ENCODE peak calls at places on chromosome 11, in four cellular contexts. Z is psoas muscle, G is fibroblast of lung, P is heart left ventricle. E is an unnamed sample.

GRCh38 chr11:132858203-132858602 is 674.1 kb downstream of the OPCML start:
- DNase-seq in Z (no peak), G (peak; percentile 36), P (no peak), E (no peak)

GRCh38 chr11:10310301-10310841 is 5.5 kb downstream of the ADM start:
- DNase-seq in G (peak; percentile 44), Z (no peak), P (no peak), E (no peak)

GRCh38 chr11:110098645-110099044 is 5.5 kb downstream of the ZC3H12C start:
- DNase-seq in P (no peak), G (no peak), Z (no peak), E (no peak)

GRCh38 chr11:119800171-119800570 is 71.2 kb upstream of the NECTIN1 start:
- DNase-seq in G (no peak), P (peak; percentile 18), Z (no peak), E (no peak)

GRCh38 chr11:2578006-2578933 is 121.5 kb downstream of the KCNQ1OT1 start:
- DNase-seq in G (no peak), Z (peak; percentile 10), P (peak; percentile 19), E (no peak)

GRCh38 chr11:70142171-70142875 is 60.8 kb upstream of the FADD start:
- DNase-seq in Z (no peak), G (no peak), P (no peak), E (no peak)

GRCh38 chr11:121249039-121249663 is 43.4 kb upstream of the SC5D start:
- DNase-seq in G (peak; percentile 61), Z (no peak), P (no peak), E (peak; percentile 72)

GRCh38 chr11:117026593-117027330 is 71.5 kb downstream of the SIK3 start:
- DNase-seq in Z (no peak), P (no peak), G (peak; percentile 90), E (peak; percentile 41)

GRCh38 chr11:78363018-78363619 is 54.5 kb downstream of the GAB2 start:
- DNase-seq in P (no peak), Z (no peak), G (no peak), E (no peak)

GRCh38 chr11:12502041-12502440 is 124.7 kb downstream of the PARVA start:
- DNase-seq in P (no peak), Z (no peak), G (no peak), E (no peak)

GRCh38 chr11:80330302-80330701 is 889.5 kb upstream of the TENM4 start:
- DNase-seq in P (no peak), G (peak; percentile 79), Z (no peak), E (no peak)

GRCh38 chr11:114132944-114133394 is 73.5 kb downstream of the ZBTB16 start:
- DNase-seq in P (no peak), Z (peak; percentile 54), G (peak; percentile 61), E (no peak)

GRCh38 chr11:72278911-72279310 is 34.9 kb upstream of the PHOX2A start:
- DNase-seq in Z (no peak), P (no peak), G (peak; percentile 44), E (no peak)

GRCh38 chr11:64130618-64131017 is 35.3 kb downstream of the MACROD1 start:
- DNase-seq in P (no peak), Z (no peak), G (no peak), E (no peak)

GRCh38 chr11:101466352-101466751 is 117.5 kb downstream of the TRPC6 start:
- DNase-seq in Z (no peak), G (no peak), P (no peak), E (peak; percentile 18)

GRCh38 chr11:8917157-8917820 is 6.3 kb downstream of the AKIP1 start:
- DNase-seq in G (peak; percentile 80), P (no peak), Z (peak; percentile 56), E (peak; percentile 68)

GRCh38 chr11:112279901-112280267 is 19.2 kb upstream of the PLET1 start:
- DNase-seq in Z (peak; percentile 74), G (peak; percentile 59), P (peak; percentile 64), E (peak; percentile 48)

GRCh38 chr11:117492578-117493251 is 165.1 kb downstream of the CEP164 start:
- DNase-seq in Z (no peak), P (no peak), G (no peak), E (no peak)

GRCh38 chr11:18563090-18563730 is 25.3 kb downstream of the UEVLD start:
- DNase-seq in P (no peak), Z (no peak), G (no peak), E (no peak)

GRCh38 chr11:65786008-65786785 is 666 bp upstream of the OVOL1 start:
- DNase-seq in Z (no peak), G (no peak), P (peak; percentile 24), E (no peak)

GRCh38 chr11:65789230-65790103 is 2.6 kb downstream of the OVOL1 start:
- DNase-seq in Z (no peak), P (no peak), G (no peak), E (no peak)

GRCh38 chr11:65786786-65787636 is at the start of gene OVOL1:
- DNase-seq in P (no peak), Z (no peak), G (no peak), E (peak; percentile 55)

GRCh38 chr11:65788801-65789200 is 1.9 kb downstream of the OVOL1 start:
- DNase-seq in P (no peak), Z (no peak), G (no peak), E (no peak)

DNA sequence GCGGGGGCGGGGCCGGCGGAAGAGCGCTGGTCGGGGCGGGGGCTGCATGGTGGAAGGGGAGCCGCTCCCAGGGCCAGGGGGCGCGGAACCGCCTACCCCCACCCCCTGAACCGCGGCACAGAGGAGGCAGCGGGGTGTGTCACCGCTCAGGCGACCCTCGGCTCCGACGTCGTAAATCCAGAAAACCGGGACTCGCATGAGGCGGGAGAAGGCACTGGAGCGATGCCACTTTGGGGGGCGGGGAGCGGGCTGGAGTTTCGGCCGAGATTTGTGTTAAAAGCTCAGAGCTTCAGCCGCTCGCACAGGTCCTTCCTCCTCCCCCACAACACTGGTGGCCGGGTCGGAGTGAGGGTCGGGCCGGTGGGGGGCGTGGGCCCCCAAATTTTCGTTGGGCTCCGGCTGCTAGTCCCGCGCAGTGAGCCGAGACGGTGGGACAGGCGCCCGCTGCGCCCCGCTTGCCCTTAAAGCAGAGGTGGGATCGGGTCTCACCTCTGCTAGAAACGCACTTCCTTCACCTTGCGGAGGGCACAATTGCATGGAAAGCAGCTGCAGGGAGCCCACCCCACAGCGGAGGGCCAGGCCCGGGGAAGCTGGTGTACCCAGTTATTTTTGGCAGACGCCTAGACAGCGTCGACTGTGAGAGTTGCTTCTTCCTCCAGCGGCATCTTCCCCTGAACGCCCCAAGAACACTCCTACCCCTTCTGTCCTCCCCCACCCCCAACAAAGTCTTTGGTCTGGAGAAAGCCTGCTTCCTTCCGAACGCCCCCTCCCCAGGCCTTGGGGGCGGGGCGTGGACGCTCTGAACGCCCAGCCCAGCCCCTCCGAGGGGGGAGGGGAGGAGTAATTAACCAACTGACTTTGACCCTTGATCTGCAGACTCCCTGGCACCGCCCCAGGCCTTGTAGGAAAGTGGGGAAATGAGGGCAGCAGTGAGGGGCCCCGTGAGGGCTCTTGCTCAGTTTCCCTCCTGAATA is 1.1 kb downstream of the OVOL1 start:
- DNase-seq in P (no peak), G (no peak), Z (no peak), E (no peak)
- H3K4me3 ChIP-seq in P (peak overlapping the region; percentile 14), G (no peak overlapping the region), Z (peak overlapping the region; percentile 11), E (no peak overlapping the region)

DNA sequence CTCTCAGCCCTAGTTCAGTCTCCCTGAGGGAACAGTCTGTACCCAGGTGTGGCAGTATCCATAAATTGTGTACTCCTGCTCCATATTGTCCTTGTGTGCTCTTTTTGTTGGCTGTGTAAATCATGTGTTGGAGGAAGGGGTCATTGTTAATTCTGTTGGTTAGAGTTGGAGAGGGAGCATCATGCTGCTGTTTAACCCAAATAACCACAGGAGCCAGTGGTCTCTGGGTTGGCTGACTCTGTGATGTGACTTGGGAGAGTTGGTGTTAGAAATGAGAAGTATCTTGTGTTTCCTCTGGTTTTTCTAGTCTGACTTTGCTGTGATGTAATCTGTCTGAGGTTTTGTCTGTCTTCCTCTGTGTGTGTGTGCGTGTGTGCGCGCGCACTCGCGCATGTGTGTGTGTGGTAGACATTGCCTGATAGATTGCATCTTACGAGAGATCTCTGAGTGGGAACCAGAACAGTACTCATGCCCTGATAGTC is 30.5 kb downstream of the CTNND1 start:
- DNase-seq in P (peak; percentile 71), G (peak; percentile 42), Z (peak; percentile 64), E (no peak)
- H3K4me1 ChIP-seq in P (peaks cover 14% of the 10 kb centered on the region), G (peaks cover 6% of the 10 kb centered on the region), Z (peaks cover 28% of the 10 kb centered on the region), E (peaks cover 21% of the 10 kb centered on the region)

DNA sequence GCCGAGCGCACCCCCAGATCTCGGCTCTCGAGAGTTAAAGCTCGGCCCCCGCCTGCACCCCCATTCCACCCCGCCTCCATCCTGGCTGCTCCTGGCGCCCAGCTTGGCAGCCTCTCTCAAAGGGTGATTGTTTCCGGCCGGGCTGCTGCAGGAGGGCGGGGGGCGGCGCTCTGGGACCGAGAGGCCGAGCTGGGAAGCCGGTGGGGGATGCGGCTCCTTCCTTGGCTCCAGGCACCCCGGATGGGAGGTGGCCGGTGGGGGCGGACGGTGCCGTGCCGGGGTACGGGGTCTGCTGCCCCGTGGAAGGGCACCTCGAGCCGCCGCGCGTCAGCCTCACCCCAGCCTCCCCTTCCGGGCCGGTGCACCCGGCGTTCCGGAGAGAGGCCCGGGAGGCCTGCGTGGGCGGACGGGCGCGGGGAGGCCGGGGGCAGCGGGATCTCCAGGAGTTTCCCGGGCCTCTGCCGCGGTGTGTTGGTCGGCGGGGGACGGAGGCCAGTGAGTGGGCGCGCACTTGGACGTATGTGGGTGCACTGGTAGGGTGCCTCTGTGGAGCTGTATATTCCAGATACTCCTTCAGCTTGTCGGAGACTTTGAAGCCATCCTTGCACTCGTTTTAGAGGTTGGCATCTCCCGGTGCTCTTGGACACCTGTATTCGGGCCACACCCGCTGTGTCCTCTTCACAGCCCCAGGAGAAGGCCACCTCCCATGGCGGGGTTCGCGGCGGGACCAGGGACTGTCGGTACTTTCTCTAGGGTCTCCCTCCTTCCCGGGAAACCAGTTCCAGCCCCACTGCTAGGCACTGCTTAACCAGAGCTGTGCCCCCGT is 679 bp upstream of the B3GAT1 start:
- DNase-seq in P (no peak), Z (no peak), G (no peak), E (no peak)
- H3K4me3 ChIP-seq in P (peak overlapping the region; percentile 50), Z (peak overlapping the region; percentile 51), G (no peak overlapping the region), E (no peak overlapping the region)

DNA sequence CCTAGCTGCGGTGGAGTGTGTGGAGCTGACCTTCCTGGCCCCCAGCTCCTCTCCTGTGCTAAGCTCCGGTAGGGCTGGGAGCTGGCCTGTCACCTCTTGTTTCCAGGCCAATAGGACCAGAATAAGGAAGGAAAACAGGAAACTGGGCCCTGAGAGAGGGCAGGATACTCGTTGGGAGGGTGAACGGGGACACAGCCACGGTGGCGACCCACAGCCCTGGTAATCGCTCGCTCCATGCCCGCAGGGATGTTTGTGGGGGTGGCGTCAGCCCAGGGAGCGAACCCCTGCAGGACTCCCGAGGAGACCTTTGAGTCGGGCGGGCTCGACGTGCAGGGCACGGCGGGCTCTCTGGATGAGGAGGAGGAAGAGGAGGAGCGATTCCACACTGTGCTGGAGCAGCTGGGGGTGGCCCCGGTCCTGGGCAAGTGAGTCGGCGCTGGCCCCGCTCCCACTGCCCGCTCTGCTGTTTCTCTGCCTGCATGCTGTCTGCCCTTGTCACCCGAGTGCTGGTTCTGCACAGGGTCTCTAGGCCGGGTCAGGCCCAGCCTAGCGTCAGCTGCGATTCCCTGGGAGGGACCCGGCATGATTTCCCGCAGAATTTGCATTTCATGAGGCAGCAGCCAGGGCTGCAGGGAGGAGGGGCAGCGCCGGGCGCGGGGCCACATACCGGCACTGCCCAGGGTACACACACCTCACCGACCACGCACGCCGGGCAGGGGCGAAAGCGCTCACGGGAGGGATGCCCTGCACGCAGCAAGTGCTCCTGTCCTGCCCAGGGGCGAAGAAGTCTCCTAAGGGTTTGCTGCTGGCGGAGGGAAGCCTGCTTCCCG is 1.6 kb downstream of the CRACR2B start:
- DNase-seq in Z (no peak), P (peak; percentile 67), G (no peak), E (no peak)
- H3K4me1 ChIP-seq in Z (peaks cover 36% of the 10 kb centered on the region), P (peaks cover 41% of the 10 kb centered on the region), G (peaks cover 30% of the 10 kb centered on the region), E (peaks cover 36% of the 10 kb centered on the region)